ENCODE peak calls at places on chromosomes 16 and 17, in four cellular contexts. F, N, L and D are unnamed samples.
A peak's percentile ranks its signal among the peaks of the same experiment; 100 is the strongest.

GRCh38 chr17:13749566-13750235 is 148.0 kb upstream of the HS3ST3A1 start:
- DNase-seq in N (no peak), F (no peak), L (no peak), D (no peak)

GRCh38 chr17:75370288-75370687 is 35.2 kb downstream of the GRB2 start:
- DNase-seq in N (no peak), L (no peak), F (no peak), D (no peak)

GRCh38 chr17:81025756-81026155 is 9.2 kb upstream of the BAIAP2 start:
- DNase-seq in L (no peak), N (no peak), F (no peak), D (no peak)

GRCh38 chr17:48181653-48182052 is 74.1 kb downstream of the SNX11 start:
- DNase-seq in F (no peak), L (peak; percentile 5), N (no peak), D (no peak)

GRCh38 chr17:29838961-29839360 is 91.1 kb downstream of the SSH2 start:
- DNase-seq in F (no peak), L (no peak), N (no peak), D (no peak)

GRCh38 chr17:41178341-41178740 is 320 bp upstream of the KRTAP4-2 start:
- DNase-seq in F (no peak), N (no peak), L (peak; percentile 53), D (no peak)

GRCh38 chr16:87531418-87531817 is 38.6 kb upstream of the ZCCHC14 start:
- DNase-seq in F (no peak), N (no peak), L (no peak), D (no peak)

GRCh38 chr16:86044241-86044671 is 145.3 kb downstream of the IRF8 start:
- DNase-seq in F (no peak), N (no peak), L (peak; percentile 15), D (peak; percentile 9)

GRCh38 chr17:43547659-43548256 is 1.6 kb upstream of the ETV4 start:
- DNase-seq in N (no peak), L (no peak), F (no peak), D (no peak)

GRCh38 chr16:15055141-15056053 is 477 bp downstream of the NTAN1 start:
- DNase-seq in L (no peak), F (no peak), N (peak; percentile 33), D (peak; percentile 46)